ENCODE peak calls at places on chromosomes 6 and 20, in four cellular contexts. L is CD8-positive, alpha-beta memory T cell; M is astrocyte; D is cardiac muscle cell. V is an unnamed sample. For H3K9me3, the result is how much of the 10 kb centered on the place peaks cover.

GRCh38 chr6:105459884-105460283 is 57.0 kb upstream of the PREP start:
- DNase-seq in D (peak), L (no peak), M (peak), V (no peak)

GRCh38 chr6:156780117-156780641 is 3.0 kb downstream of the ARID1B start:
- DNase-seq in D (peak), L (peak), M (peak), V (peak)

GRCh38 chr6:157385482-157385881 is 4.5 kb downstream of the ZDHHC14 start:
- DNase-seq in L (no peak), M (no peak), D (no peak), V (no peak)

GRCh38 chr6:163418273-163419029 is 3.9 kb downstream of the QKI start:
- DNase-seq in L (no peak), D (no peak), M (no peak), V (no peak)

GRCh38 chr6:75689576-75689975 is 59.5 kb upstream of the MYO6 start:
- DNase-seq in M (no peak), L (no peak), D (no peak), V (no peak)

GRCh38 chr6:122704086-122704485 is 75.4 kb upstream of the FABP7 start:
- DNase-seq in D (no peak), M (no peak), L (no peak), V (no peak)

GRCh38 chr6:158819213-158819976 is at the start of gene EZR:
- DNase-seq in D (peak), L (peak), M (peak), V (peak)

GRCh38 chr6:15352884-15353283 is 107.0 kb downstream of the JARID2 start:
- DNase-seq in L (no peak), M (peak), D (peak), V (peak)

GRCh38 chr20:31722388-31723281 is at the start of gene BCL2L1:
- DNase-seq in D (peak), M (peak), L (peak), V (peak)

GRCh38 chr20:63540417-63541186 is 3.4 kb upstream of the PTK6 start:
- DNase-seq in D (no peak), L (no peak), M (no peak), V (peak)

GRCh38 chr6:36154286-36154685 is 24.0 kb downstream of the MAPK13 start:
- DNase-seq in D (no peak), L (no peak), M (no peak), V (no peak)
- H3K9me3 ChIP-seq in D (under half), L (under half), M (under half), V (under half)

DNA sequence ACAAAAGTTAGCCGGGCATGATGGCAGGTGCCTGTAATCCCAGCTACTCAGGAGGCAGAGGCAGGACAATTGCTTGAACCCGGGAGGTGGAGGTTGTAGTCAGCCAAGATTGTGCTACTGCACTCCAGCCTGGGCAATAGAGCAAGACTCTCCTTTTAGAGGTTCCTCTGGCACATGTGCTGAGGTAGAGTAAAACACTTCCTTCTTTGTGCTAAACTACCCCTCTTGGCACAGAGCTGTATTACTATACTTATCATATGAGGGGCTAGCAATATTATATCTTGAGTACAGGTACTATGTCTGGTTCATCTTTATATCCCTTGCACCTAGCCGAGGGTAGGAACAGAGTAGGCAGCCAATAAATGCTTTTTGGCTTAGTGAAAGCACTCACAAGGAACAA is 40.2 kb upstream of the SAMHD1 start:
- DNase-seq in L (no peak), M (no peak), D (no peak), V (no peak)
- H3K9me3 ChIP-seq in L (under half), M (under half), D (under half), V (under half)

GRCh38 chr6:170027111-170028043 is 263.5 kb downstream of the DLL1 start:
- DNase-seq in L (no peak), M (no peak), D (peak), V (no peak)
- H3K9me3 ChIP-seq in L (under half), M (under half), D (under half), V (under half)

DNA sequence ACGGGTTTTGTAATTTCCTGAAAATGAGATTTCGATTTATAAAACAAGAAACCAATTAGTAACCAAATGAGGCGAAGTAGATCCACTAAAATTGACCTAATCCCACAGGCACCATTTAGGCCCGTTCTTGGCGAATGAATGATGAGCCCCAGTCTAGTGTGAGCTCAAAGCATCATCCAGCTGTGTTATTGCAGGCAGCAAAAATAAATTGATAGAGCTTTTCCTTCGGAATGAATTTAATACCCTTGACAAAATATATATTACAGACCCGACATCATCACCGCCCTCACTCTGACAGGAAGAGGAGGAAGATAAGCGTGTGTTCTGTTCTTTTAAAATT is 7.9 kb downstream of the SIM1 start:
- DNase-seq in L (no peak), M (no peak), D (no peak), V (no peak)
- H3K9me3 ChIP-seq in L (under half), M (under half), D (under half), V (under half)

DNA sequence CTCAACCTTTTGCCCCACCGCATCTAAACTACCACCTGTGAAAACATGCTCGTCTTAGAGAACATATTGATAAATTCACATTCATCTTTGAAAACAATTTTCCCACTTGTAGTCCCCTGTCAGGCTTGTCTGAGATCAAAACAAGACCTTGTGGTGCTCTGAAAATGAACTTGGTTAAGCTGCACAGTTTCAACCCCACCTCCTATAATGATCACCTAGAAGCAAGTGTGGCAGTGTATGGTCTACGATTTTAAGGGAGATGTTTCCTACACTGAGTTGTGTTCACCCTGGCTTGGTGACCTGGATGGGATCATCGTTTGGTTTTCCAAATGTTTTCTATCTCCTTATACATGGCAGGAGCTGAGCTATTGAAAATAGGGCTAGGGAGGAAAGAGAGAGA is 539.4 kb downstream of the DOK5 start:
- DNase-seq in M (no peak), D (no peak), L (no peak), V (no peak)
- H3K9me3 ChIP-seq in M (under half), D (under half), L (under half), V (under half)

DNA sequence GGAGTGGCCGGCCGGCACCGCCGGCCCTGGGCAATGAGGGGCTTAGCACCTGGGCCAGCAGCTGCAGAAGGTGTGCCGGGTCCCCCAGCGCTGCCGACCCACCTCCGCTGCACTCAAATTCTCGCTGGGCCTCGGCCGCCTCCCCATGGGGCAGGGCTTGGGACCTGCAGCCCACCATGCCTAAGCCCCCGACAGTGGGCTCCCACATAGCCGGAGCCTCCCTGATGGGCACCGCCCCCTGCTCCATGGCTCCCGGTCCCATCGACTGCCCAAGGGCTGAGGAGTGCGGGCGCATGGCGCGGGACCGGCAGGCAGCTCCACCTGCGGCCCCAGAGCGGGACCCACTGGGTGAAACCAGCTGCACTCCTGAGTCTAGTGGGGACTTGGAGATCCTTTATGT is 13.8 kb downstream of the SPINT4 start:
- DNase-seq in M (no peak), D (no peak), L (no peak), V (no peak)
- H3K9me3 ChIP-seq in M (under half), D (under half), L (under half), V (under half)

DNA sequence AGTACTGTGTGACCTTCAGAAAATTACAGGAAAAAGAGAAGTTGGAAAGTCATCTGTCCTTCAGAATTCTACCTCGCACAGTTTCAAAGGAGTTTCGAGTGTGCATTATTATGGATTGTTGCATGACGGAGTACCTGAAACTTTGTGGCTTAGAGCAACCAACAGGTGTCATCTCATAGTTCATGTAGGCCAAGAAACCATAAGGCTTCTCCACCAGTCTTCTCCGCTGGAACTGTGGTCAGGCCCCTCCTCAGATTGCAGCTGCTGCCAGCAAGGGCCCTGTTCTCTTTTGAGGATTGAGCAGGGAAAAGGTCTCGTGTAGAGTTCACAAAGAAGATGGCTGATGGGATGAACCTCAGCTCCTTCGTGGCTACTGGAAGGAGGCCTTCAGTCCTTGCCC is 151.2 kb upstream of the THBS2 start:
- DNase-seq in D (no peak), L (no peak), M (no peak), V (no peak)
- H3K9me3 ChIP-seq in D (under half), L (under half), M (under half), V (under half)

GRCh38 chr6:3777695-3778461 is 26.4 kb upstream of the PXDC1 start:
- DNase-seq in L (no peak), M (no peak), D (no peak), V (no peak)

GRCh38 chr6:3775906-3776305 is 24.4 kb upstream of the PXDC1 start:
- DNase-seq in M (no peak), L (no peak), D (no peak), V (no peak)

GRCh38 chr6:3778701-3779573 is 27.4 kb upstream of the PXDC1 start:
- DNase-seq in M (no peak), D (no peak), L (no peak), V (no peak)

GRCh38 chr6:3776881-3777507 is 25.5 kb upstream of the PXDC1 start:
- DNase-seq in M (no peak), D (no peak), L (no peak), V (no peak)

DNA sequence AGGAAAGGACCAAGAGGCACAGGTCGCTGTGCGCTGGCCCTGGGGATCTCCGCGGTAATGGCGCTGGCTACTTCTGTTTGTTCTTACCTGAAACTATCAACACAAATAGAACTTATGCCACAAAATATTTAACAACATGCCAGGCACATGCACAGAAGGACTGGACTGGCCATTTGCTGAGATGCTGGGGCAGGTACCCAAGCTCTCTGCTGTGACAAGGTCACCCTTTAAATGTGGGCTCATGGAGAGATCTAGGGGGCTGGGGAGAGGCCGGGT is 28.0 kb upstream of the PXDC1 start:
- DNase-seq in L (no peak), D (no peak), M (no peak), V (no peak)
- H3K9me3 ChIP-seq in L (under half), D (under half), M (under half), V (under half)

GRCh38 chr6:169983651-169984050 is 232.2 kb downstream of the ERMARD start:
- DNase-seq in M (no peak), L (no peak), D (no peak), V (no peak)

GRCh38 chr6:169982461-169983386 is 231.3 kb downstream of the ERMARD start:
- DNase-seq in D (no peak), L (no peak), M (no peak), V (no peak)

GRCh38 chr6:169981568-169981967 is 230.1 kb downstream of the ERMARD start:
- DNase-seq in D (no peak), M (no peak), L (no peak), V (no peak)

GRCh38 chr6:169981051-169981450 is 229.6 kb downstream of the ERMARD start:
- DNase-seq in D (no peak), M (no peak), L (no peak), V (no peak)

DNA sequence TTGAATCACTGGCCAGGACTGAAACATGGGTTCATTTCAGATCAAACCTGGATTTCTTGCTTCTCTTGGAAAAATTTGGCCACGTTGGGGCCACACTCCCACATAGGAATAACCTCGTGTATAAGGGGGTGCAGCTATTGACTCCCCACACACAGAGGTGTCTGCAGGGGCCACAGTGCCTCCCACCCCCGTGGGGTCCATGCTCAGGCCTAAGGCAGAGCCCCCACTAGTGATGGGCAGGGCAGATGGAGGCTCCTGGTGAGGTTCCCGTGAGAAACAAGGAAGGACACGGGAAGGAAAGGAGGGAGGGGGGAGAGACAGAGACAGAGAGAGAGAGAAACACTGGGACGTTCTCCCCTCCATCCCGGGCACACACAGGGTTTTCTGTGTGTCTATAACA is 230.5 kb downstream of the ERMARD start:
- DNase-seq in M (no peak), D (no peak), L (no peak), V (no peak)
- H3K9me3 ChIP-seq in M (under half), D (under half), L (under half), V (under half)